ENCODE peak calls at places on chromosomes 12 and 14, in nine cellular contexts. Z is cardiac muscle cell; L is PC-9; V is AG04450; K is HCT116; B is gastrocnemius medialis; G is CD8-positive, alpha-beta T cell; H is ascending aorta; M is transverse colon. E is an unnamed sample.

GRCh38 chr12:96497800-96498199 is 8.4 kb downstream of the CFAP54 start:
- DNase-seq in H (no peak), V (no peak), B (no peak), G (no peak), L (no peak), K (no peak), M (no peak), Z (no peak), E (no peak)

GRCh38 chr14:100542619-100543205 is 44.5 kb downstream of the BEGAIN start:
- DNase-seq in B (no peak), V (no peak), G (no peak), H (no peak), Z (no peak), K (no peak), L (no peak), M (no peak), E (no peak)

GRCh38 chr12:12546314-12546772 is 16.3 kb downstream of the DUSP16 start:
- DNase-seq in L (no peak), B (no peak), H (no peak), G (no peak), Z (no peak), M (no peak), K (no peak), V (no peak), E (no peak)

GRCh38 chr12:132524405-132524804 is 34.5 kb downstream of the FBRSL1 start:
- DNase-seq in Z (no peak), K (no peak), M (no peak), G (no peak), H (no peak), L (peak), V (no peak), B (no peak), E (no peak)

GRCh38 chr14:97331526-97331925 is 534.3 kb downstream of the VRK1 start:
- DNase-seq in Z (no peak), V (no peak), M (no peak), G (no peak), H (no peak), B (no peak), L (no peak), K (no peak), E (no peak)

GRCh38 chr12:66915312-66915904 is 236.5 kb upstream of the GRIP1 start:
- DNase-seq in Z (no peak), G (no peak), M (no peak), L (no peak), K (no peak), H (no peak), V (no peak), B (no peak), E (no peak)

GRCh38 chr12:188910-189621 is 24.9 kb downstream of the SLC6A12 start:
- DNase-seq in H (no peak), K (no peak), L (no peak), Z (peak), V (peak), B (no peak), G (peak), M (peak), E (no peak)

GRCh38 chr12:123282111-123282510 is 10.5 kb upstream of the CDK2AP1 start:
- DNase-seq in G (no peak), Z (no peak), B (no peak), K (no peak), L (no peak), M (no peak), H (no peak), V (no peak), E (no peak)

GRCh38 chr14:36520601-36521525 is 831 bp upstream of the NKX2-1 start:
- DNase-seq in G (no peak), M (peak), K (peak), H (no peak), Z (peak), L (no peak), V (no peak), B (no peak), E (no peak)

GRCh38 chr14:105090493-105091334 is 25.5 kb upstream of the GPR132 start:
- DNase-seq in V (no peak), Z (peak), K (peak), H (no peak), B (peak), G (peak), M (peak), L (peak), E (peak)

GRCh38 chr14:91396959-91397815 is 20.4 kb downstream of the CCDC88C start:
- DNase-seq in V (no peak), H (no peak), M (peak), Z (no peak), B (no peak), G (peak), L (no peak), K (no peak), E (no peak)

GRCh38 chr12:76874491-76875190 is 4.2 kb downstream of the CSRP2 start:
- DNase-seq in K (no peak), B (no peak), G (no peak), L (no peak), V (no peak), Z (no peak), M (no peak), H (no peak), E (no peak)

GRCh38 chr14:91573894-91574837 is 64.1 kb upstream of the PPP4R3A start:
- DNase-seq in Z (peak), M (peak), K (peak), L (peak), G (peak), V (no peak), H (peak), B (no peak), E (no peak)

GRCh38 chr12:120013659-120014380 is 24.8 kb downstream of the BICDL1 start:
- DNase-seq in B (no peak), H (no peak), G (peak), V (no peak), M (no peak), K (peak), Z (no peak), L (peak), E (no peak)

GRCh38 chr12:51377099-51377984 is 13.9 kb downstream of the GALNT6 start:
- DNase-seq in H (no peak), B (no peak), K (no peak), G (no peak), M (no peak), L (no peak), V (no peak), Z (no peak), E (no peak)

GRCh38 chr12:459430-460258 is at the start of gene B4GALNT3:
- DNase-seq in G (peak), Z (peak), M (peak), B (no peak), L (no peak), H (peak), V (no peak), K (peak), E (peak)

GRCh38 chr12:2779281-2779680 is 15.5 kb upstream of the FKBP4 start:
- DNase-seq in Z (no peak), V (no peak), B (no peak), K (no peak), H (no peak), G (no peak), M (peak), L (peak), E (no peak)

GRCh38 chr12:19031032-19031431 is 98.5 kb upstream of the PLEKHA5 start:
- DNase-seq in M (no peak), L (peak), Z (no peak), B (no peak), V (no peak), H (no peak), K (peak), G (no peak), E (no peak)

GRCh38 chr12:117031843-117032592 is 67.2 kb downstream of the TESC start:
- DNase-seq in L (no peak), Z (no peak), G (no peak), V (no peak), H (no peak), M (no peak), B (no peak), K (no peak), E (no peak)

GRCh38 chr14:71478542-71478941 is 453.7 kb upstream of the RGS6 start:
- DNase-seq in Z (no peak), V (no peak), K (no peak), B (no peak), G (no peak), H (no peak), L (no peak), M (no peak), E (no peak)

GRCh38 chr12:128268348-128268725 is 1.4 kb downstream of the TMEM132C start:
- DNase-seq in L (no peak), G (no peak), Z (peak), B (no peak), M (no peak), H (no peak), K (no peak), V (no peak), E (no peak)

GRCh38 chr12:131583085-131583712 is 127.7 kb upstream of the SFSWAP start:
- DNase-seq in L (no peak), Z (no peak), H (no peak), V (no peak), K (no peak), B (no peak), M (no peak), G (no peak), E (no peak)

GRCh38 chr14:54712371-54712998 is 145.6 kb downstream of the SAMD4A start:
- DNase-seq in V (no peak), H (no peak), M (no peak), L (no peak), B (peak), K (no peak), G (no peak), Z (no peak), E (no peak)

GRCh38 chr14:36424478-36425102 is 95.4 kb downstream of the NKX2-1 start:
- DNase-seq in H (no peak), L (no peak), V (no peak), Z (no peak), K (no peak), G (no peak), B (peak), M (no peak), E (no peak)

DNA sequence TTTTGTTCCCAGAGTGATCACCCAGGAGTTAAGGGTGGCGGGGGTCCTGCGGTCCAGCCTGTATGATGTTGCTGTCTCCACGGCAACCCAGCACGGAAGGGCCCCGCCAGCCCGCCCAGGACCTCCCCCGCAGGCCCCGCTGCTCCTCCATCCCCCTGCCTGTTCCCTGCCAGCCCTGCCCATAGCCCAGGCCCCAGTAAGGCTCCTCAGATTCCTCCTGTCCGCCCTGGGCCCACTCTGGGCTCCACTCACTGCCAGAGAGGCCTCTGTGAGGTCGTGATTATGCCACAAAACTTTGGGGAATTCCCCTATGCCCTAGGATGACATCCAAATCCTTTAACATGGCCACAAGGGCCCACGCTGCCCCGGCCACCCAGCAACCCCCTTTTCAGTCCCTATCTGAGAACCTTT is 20.8 kb downstream of the HSP90AA1 start:
- DNase-seq in K (no peak), G (no peak), M (no peak), L (no peak), B (no peak), H (no peak), Z (no peak), V (no peak), E (no peak)
- H3K27ac ChIP-seq in K (no peak), G (no peak), M (no peak), L (no peak), B (no peak), H (no peak), Z (no peak), V (no peak), E (no peak)

GRCh38 chr12:69045430-69045829 is 112.5 kb upstream of the CPM start:
- DNase-seq in M (no peak), K (no peak), B (no peak), Z (no peak), G (no peak), L (no peak), V (no peak), H (no peak), E (no peak)

GRCh38 chr12:69042557-69042956 is 109.6 kb upstream of the CPM start:
- DNase-seq in G (no peak), K (no peak), Z (no peak), M (no peak), B (no peak), V (no peak), H (no peak), L (no peak), E (no peak)

GRCh38 chr12:69044887-69045286 is 111.9 kb upstream of the CPM start:
- DNase-seq in G (no peak), V (no peak), L (no peak), M (no peak), Z (no peak), K (no peak), B (no peak), H (no peak), E (no peak)

GRCh38 chr12:69039881-69040280 is 106.9 kb upstream of the CPM start:
- DNase-seq in G (no peak), H (no peak), K (no peak), B (no peak), L (no peak), Z (no peak), M (no peak), V (no peak), E (no peak)

GRCh38 chr12:69042970-69043369 is 110.0 kb upstream of the CPM start:
- DNase-seq in L (no peak), G (no peak), Z (no peak), B (no peak), V (no peak), H (no peak), M (no peak), K (no peak), E (no peak)
- TF ChIP-seq CTCF in L (no peak), G (no peak), Z (no peak), B (no peak), V (no peak), H (no peak), M (no peak), K (no peak), E (no peak)

GRCh38 chr14:35402323-35403084 is 2.0 kb downstream of the NFKBIA start:
- DNase-seq in L (no peak), B (peak), G (peak), K (no peak), H (no peak), M (peak), V (no peak), Z (no peak), E (no peak)

GRCh38 chr14:35401422-35401729 is 3.2 kb downstream of the NFKBIA start:
- DNase-seq in Z (no peak), B (no peak), K (no peak), L (no peak), M (no peak), V (no peak), G (no peak), H (no peak), E (no peak)

GRCh38 chr14:35403085-35403396 is 1.5 kb downstream of the NFKBIA start:
- DNase-seq in K (no peak), H (no peak), M (peak), B (peak), Z (no peak), L (no peak), G (peak), V (no peak), E (peak)

GRCh38 chr14:35400707-35401421 is 3.7 kb downstream of the NFKBIA start:
- DNase-seq in L (no peak), K (no peak), B (peak), V (no peak), Z (no peak), M (peak), G (no peak), H (no peak), E (no peak)

GRCh38 chr14:35401853-35402252 is 2.7 kb downstream of the NFKBIA start:
- DNase-seq in M (no peak), V (no peak), B (peak), H (no peak), Z (no peak), K (no peak), L (no peak), G (no peak), E (peak)
- H3K4me3 ChIP-seq in M (peak), V (peak), B (peak), H (peak), Z (no peak), K (no peak), L (peak), G (peak), E (peak)

GRCh38 chr14:75452324-75452723 is 24.5 kb downstream of the JDP2 start:
- DNase-seq in V (no peak), H (no peak), B (no peak), M (no peak), L (no peak), Z (no peak), G (no peak), K (no peak), E (no peak)

GRCh38 chr14:75456069-75457023 is 28.5 kb downstream of the JDP2 start:
- DNase-seq in V (no peak), H (no peak), K (no peak), B (no peak), G (no peak), L (no peak), Z (no peak), M (peak), E (no peak)

GRCh38 chr14:75454963-75455546 is 27.2 kb downstream of the JDP2 start:
- DNase-seq in K (no peak), L (peak), V (no peak), Z (peak), B (peak), G (no peak), H (no peak), M (peak), E (peak)

GRCh38 chr14:75452900-75453816 is 25.3 kb downstream of the JDP2 start:
- DNase-seq in H (no peak), L (peak), B (peak), K (no peak), Z (peak), G (no peak), M (peak), V (peak), E (peak)

DNA sequence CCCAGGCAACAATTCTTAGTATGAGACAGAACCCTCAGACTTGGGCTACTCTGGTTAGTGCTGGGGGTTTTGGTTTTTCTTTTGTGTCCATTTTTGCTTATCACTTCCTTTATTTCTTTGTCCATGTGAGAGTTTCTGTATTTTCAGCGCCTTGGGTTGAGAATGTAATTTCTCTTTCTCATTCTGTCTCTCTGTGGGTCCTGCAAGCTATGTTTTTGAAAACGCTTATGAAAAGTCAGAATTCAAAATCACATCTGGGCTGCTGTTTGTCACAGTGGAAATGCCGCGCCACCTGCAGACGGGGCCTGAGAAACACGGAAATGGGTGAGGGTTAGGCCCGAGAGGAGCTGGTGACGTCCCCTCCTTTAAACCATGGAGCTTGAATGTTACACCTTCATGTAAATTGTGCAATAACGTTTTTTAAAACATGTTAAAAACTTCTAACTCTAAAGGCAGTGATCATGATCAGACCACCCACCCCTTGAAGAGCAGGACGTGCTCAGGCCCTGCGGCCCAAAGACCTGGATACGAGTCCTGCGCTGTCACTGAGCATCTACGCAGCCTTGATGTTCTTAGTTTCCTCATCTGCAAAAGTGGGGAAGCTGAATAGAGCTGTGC is 26.1 kb downstream of the JDP2 start:
- DNase-seq in G (peak), V (no peak), M (no peak), Z (no peak), H (no peak), K (no peak), B (no peak), L (no peak), E (no peak)
- H3K27ac ChIP-seq in G (no peak), V (peak), M (peak), Z (peak), H (peak), K (no peak), B (peak), L (peak), E (peak)

GRCh38 chr12:59700145-59700435 is 104.3 kb downstream of the SLC16A7 start:
- DNase-seq in L (no peak), K (no peak), Z (no peak), G (no peak), H (no peak), B (no peak), V (no peak), M (no peak), E (no peak)

GRCh38 chr12:59698599-59698998 is 102.8 kb downstream of the SLC16A7 start:
- DNase-seq in K (no peak), G (no peak), H (no peak), L (no peak), Z (no peak), M (no peak), V (peak), B (no peak), E (no peak)

GRCh38 chr12:59699408-59700144 is 103.7 kb downstream of the SLC16A7 start:
- DNase-seq in B (no peak), V (peak), L (no peak), M (no peak), K (no peak), G (no peak), H (no peak), Z (no peak), E (no peak)

GRCh38 chr12:59689776-59690175 is 93.9 kb downstream of the SLC16A7 start:
- DNase-seq in H (no peak), V (no peak), G (no peak), K (no peak), Z (no peak), L (no peak), B (no peak), M (no peak), E (no peak)

GRCh38 chr12:59695379-59695778 is 99.5 kb downstream of the SLC16A7 start:
- DNase-seq in Z (no peak), G (no peak), L (no peak), V (no peak), M (no peak), H (no peak), B (peak), K (no peak), E (no peak)
- TF ChIP-seq CTCF in Z (no peak), G (no peak), L (no peak), V (no peak), M (no peak), H (no peak), B (no peak), K (no peak), E (no peak)

GRCh38 chr12:105523164-105524057 is 192.9 kb downstream of the C12orf75 start:
- DNase-seq in H (peak), K (no peak), L (no peak), Z (peak), M (peak), B (peak), V (peak), G (no peak), E (peak)
- H3K4me3 ChIP-seq in H (no peak), K (no peak), L (no peak), Z (no peak), M (no peak), B (no peak), V (no peak), G (no peak), E (no peak)

GRCh38 chr12:81083018-81083417 is 5.1 kb downstream of the ACSS3 start:
- DNase-seq in B (no peak), G (no peak), L (no peak), V (no peak), K (no peak), M (no peak), Z (no peak), H (no peak), E (no peak)

GRCh38 chr12:81079280-81080076 is 1.6 kb downstream of the ACSS3 start:
- DNase-seq in G (no peak), K (no peak), L (no peak), M (no peak), Z (no peak), B (no peak), V (no peak), H (no peak), E (no peak)

GRCh38 chr12:81083906-81084513 is 6.1 kb downstream of the ACSS3 start:
- DNase-seq in G (no peak), L (no peak), B (peak), M (no peak), Z (no peak), K (no peak), V (no peak), H (no peak), E (no peak)

GRCh38 chr12:81080431-81080983 is 2.6 kb downstream of the ACSS3 start:
- DNase-seq in V (no peak), K (no peak), Z (no peak), M (no peak), G (no peak), H (no peak), B (peak), L (no peak), E (peak)

DNA sequence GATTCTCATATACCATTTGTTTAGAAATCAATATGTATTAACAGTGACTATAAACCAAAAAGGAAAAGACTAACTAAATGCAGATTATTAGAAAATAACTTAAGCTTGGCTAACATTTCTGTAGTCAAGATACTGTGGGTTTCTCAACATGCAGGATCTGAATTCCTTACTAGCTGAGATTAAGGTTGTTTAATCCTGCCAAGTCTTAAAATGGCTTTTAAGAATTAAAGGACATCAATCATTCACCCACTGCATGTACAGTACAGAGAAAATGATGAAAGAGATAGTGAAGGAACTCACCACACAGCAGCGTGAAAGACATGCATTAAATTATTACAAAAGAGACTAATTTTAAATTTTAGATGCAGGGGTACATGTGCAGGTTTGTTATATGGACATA is 3.8 kb downstream of the ACSS3 start:
- DNase-seq in G (no peak), V (no peak), M (no peak), L (no peak), B (no peak), K (no peak), H (no peak), Z (no peak), E (no peak)
- H3K27ac ChIP-seq in G (no peak), V (no peak), M (no peak), L (no peak), B (peak), K (no peak), H (no peak), Z (no peak), E (peak)

GRCh38 chr12:29241821-29242591 is 92.9 kb downstream of the FAR2 start:
- DNase-seq in K (peak), H (no peak), M (peak), Z (peak), L (peak), V (peak), B (peak), G (no peak), E (no peak)
- TF ChIP-seq CTCF in K (no peak), H (peak), M (peak), Z (peak), L (no peak), V (no peak), B (no peak), G (no peak), E (no peak)